ENCODE peak calls at places on chromosomes 6 and 20, in eight cellular contexts. G is naive thymus-derived CD4-positive, alpha-beta T cell; C is mucosa of descending colon; D is pancreas; X is T-helper 17 cell; W is psoas muscle; L is foreskin keratinocyte; Q is right lobe of liver. K is an unnamed sample.

GRCh38 chr6:13794184-13794583 is 20.2 kb downstream of the MCUR1 start:
- ATAC-seq in G (no peak), C (no peak), D (no peak), X (no peak), W (no peak), L (peak), Q (no peak), K (no peak)

GRCh38 chr6:43488667-43489276 is 11.4 kb downstream of the TJAP1 start:
- ATAC-seq in G (no peak), C (no peak), D (no peak), X (no peak), W (peak), L (no peak), Q (no peak), K (no peak)

GRCh38 chr20:19566226-19566960 is 191.7 kb upstream of the RIN2 start:
- ATAC-seq in G (no peak), C (no peak), D (no peak), X (no peak), W (no peak), L (no peak), Q (no peak), K (no peak)

GRCh38 chr20:49569403-49570115 is 1.6 kb upstream of the PTGIS start:
- ATAC-seq in G (no peak), C (no peak), D (no peak), X (no peak), W (no peak), L (no peak), Q (no peak), K (no peak)

GRCh38 chr6:18543061-18543460 is 155.9 kb downstream of the RNF144B start:
- ATAC-seq in G (no peak), C (no peak), D (no peak), X (no peak), W (no peak), L (no peak), Q (no peak), K (no peak)

GRCh38 chr20:46183768-46184167 is 65.7 kb downstream of the CD40 start:
- ATAC-seq in G (no peak), C (no peak), D (no peak), X (no peak), W (no peak), L (no peak), Q (no peak), K (no peak)

GRCh38 chr20:36478137-36478905 is 63.0 kb upstream of the MYL9 start:
- ATAC-seq in G (no peak), C (no peak), D (no peak), X (no peak), W (no peak), L (peak), Q (no peak), K (no peak)

GRCh38 chr20:49344975-49345374 is 67.1 kb upstream of the ZNFX1 start:
- ATAC-seq in G (no peak), C (peak), D (peak), X (no peak), W (peak), L (peak), Q (no peak), K (no peak)

GRCh38 chr20:43537921-43538854 is 20.6 kb upstream of the SGK2 start:
- ATAC-seq in G (peak), C (peak), D (peak), X (peak), W (peak), L (peak), Q (peak), K (no peak)

GRCh38 chr6:156413156-156413555 is 364.0 kb upstream of the ARID1B start:
- ATAC-seq in G (no peak), C (no peak), D (no peak), X (no peak), W (no peak), L (no peak), Q (no peak), K (no peak)

GRCh38 chr6:8041933-8042583 is 22.1 kb downstream of the BLOC1S5 start:
- ATAC-seq in G (no peak), C (no peak), D (no peak), X (no peak), W (no peak), L (no peak), Q (no peak), K (no peak)

GRCh38 chr6:144659202-144659731 is 374.1 kb downstream of the UTRN start:
- ATAC-seq in G (peak), C (peak), D (peak), X (peak), W (no peak), L (no peak), Q (peak), K (peak)

GRCh38 chr6:158060447-158061360 is 79.0 kb downstream of the SYNJ2 start:
- ATAC-seq in G (peak), C (peak), D (peak), X (peak), W (peak), L (peak), Q (peak), K (no peak)

GRCh38 chr6:69233195-69233524 is 563.6 kb downstream of the LMBRD1 start:
- ATAC-seq in G (no peak), C (no peak), D (peak), X (no peak), W (no peak), L (peak), Q (no peak), K (no peak)

GRCh38 chr6:115847671-115848070 is 213.0 kb downstream of the FRK start:
- ATAC-seq in G (no peak), C (no peak), D (no peak), X (no peak), W (no peak), L (no peak), Q (no peak), K (no peak)

GRCh38 chr20:15333170-15333569 is 995.8 kb upstream of the FLRT3 start:
- ATAC-seq in G (no peak), C (no peak), D (no peak), X (no peak), W (no peak), L (no peak), Q (no peak), K (peak)

GRCh38 chr6:168441434-168442391 is 729 bp downstream of the SMOC2 start:
- ATAC-seq in G (no peak), C (peak), D (peak), X (no peak), W (no peak), L (peak), Q (no peak), K (peak)

GRCh38 chr6:122400467-122401089 is 1.1 kb downstream of the HSF2 start:
- ATAC-seq in G (no peak), C (no peak), D (no peak), X (no peak), W (no peak), L (no peak), Q (no peak), K (no peak)

GRCh38 chr20:44354979-44355502 is 458 bp upstream of the HNF4A start:
- ATAC-seq in G (no peak), C (peak), D (peak), X (no peak), W (no peak), L (no peak), Q (peak), K (no peak)

GRCh38 chr20:50366270-50367103 is 143.7 kb upstream of the PTPN1 start:
- ATAC-seq in G (peak), C (peak), D (peak), X (peak), W (no peak), L (no peak), Q (peak), K (no peak)

GRCh38 chr6:107744927-107745326 is 79.2 kb downstream of the SCML4 start:
- ATAC-seq in G (no peak), C (no peak), D (no peak), X (no peak), W (no peak), L (no peak), Q (no peak), K (no peak)

GRCh38 chr6:24545691-24546090 is 50.9 kb downstream of the ALDH5A1 start:
- ATAC-seq in G (no peak), C (no peak), D (no peak), X (no peak), W (no peak), L (no peak), Q (no peak), K (no peak)

GRCh38 chr20:23339986-23340385 is 10.6 kb upstream of the NXT1 start:
- ATAC-seq in G (no peak), C (no peak), D (peak), X (no peak), W (no peak), L (no peak), Q (no peak), K (no peak)

GRCh38 chr6:165497472-165497871 is 165.6 kb downstream of the PDE10A start:
- ATAC-seq in G (no peak), C (no peak), D (no peak), X (no peak), W (no peak), L (no peak), Q (no peak), K (no peak)

GRCh38 chr6:167896648-167897047 is 69.9 kb downstream of the AFDN start:
- ATAC-seq in G (no peak), C (no peak), D (no peak), X (no peak), W (no peak), L (no peak), Q (no peak), K (no peak)

GRCh38 chr20:6485376-6485775 is 282.1 kb upstream of the BMP2 start:
- ATAC-seq in G (no peak), C (no peak), D (no peak), X (no peak), W (no peak), L (no peak), Q (no peak), K (no peak)

GRCh38 chr20:8433286-8433685 is 301.2 kb downstream of the PLCB1 start:
- ATAC-seq in G (no peak), C (no peak), D (no peak), X (no peak), W (no peak), L (no peak), Q (peak), K (no peak)